ENCODE peak calls at places on chromosomes 3 and 15, in nine cellular contexts. G is NCI-H82, P is HS-5, L is EH, X is tibial artery, U is HFFc6, E is heart left ventricle, I is right cardiac atrium, Y is psoas muscle. W is an unnamed sample.

GRCh38 chr3:81554348-81554747 is 207.1 kb downstream of the GBE1 start:
- DNase-seq in G (no peak), U (peak), L (peak), E (no peak), I (no peak), P (no peak), Y (no peak), X (no peak), W (no peak)

GRCh38 chr3:39292961-39293360 is 13.1 kb upstream of the CX3CR1 start:
- DNase-seq in P (no peak), Y (no peak), G (no peak), U (no peak), I (no peak), X (no peak), L (no peak), E (no peak), W (no peak)

GRCh38 chr3:14222900-14223594 is 44.4 kb downstream of the LSM3 start:
- DNase-seq in U (peak), E (no peak), P (no peak), G (no peak), Y (no peak), I (no peak), L (peak), X (no peak), W (no peak)

GRCh38 chr3:9342696-9343095 is 20.2 kb upstream of the THUMPD3 start:
- DNase-seq in E (no peak), U (no peak), I (no peak), X (no peak), L (no peak), G (no peak), P (no peak), Y (no peak), W (no peak)

GRCh38 chr3:127037971-127038446 is 55.1 kb downstream of the PLXNA1 start:
- DNase-seq in I (peak), U (no peak), Y (peak), L (no peak), G (no peak), X (no peak), E (no peak), P (no peak), W (no peak)

GRCh38 chr15:83732770-83733169 is 78.8 kb downstream of the ADAMTSL3 start:
- DNase-seq in X (no peak), L (no peak), E (no peak), I (no peak), Y (no peak), G (no peak), P (no peak), U (no peak), W (no peak)

GRCh38 chr3:140610544-140610943 is 67.3 kb upstream of the TRIM42 start:
- DNase-seq in Y (no peak), G (no peak), E (no peak), I (no peak), U (no peak), P (no peak), X (no peak), L (no peak), W (no peak)

GRCh38 chr3:132854856-132855535 is 132.8 kb upstream of the NPHP3 start:
- DNase-seq in P (no peak), E (no peak), L (no peak), U (no peak), I (no peak), Y (no peak), G (no peak), X (no peak), W (no peak)

GRCh38 chr3:100781311-100781710 is 72.0 kb downstream of the TFG start:
- DNase-seq in I (no peak), P (peak), U (peak), L (peak), X (no peak), G (no peak), E (no peak), Y (no peak), W (no peak)

GRCh38 chr15:74402873-74403589 is 30.7 kb downstream of the SEMA7A start:
- DNase-seq in Y (no peak), G (no peak), X (no peak), P (no peak), U (no peak), I (peak), L (no peak), E (no peak), W (no peak)

GRCh38 chr15:64111679-64112050 is 15.9 kb downstream of the SNX1 start:
- DNase-seq in E (no peak), G (no peak), I (no peak), P (no peak), L (no peak), Y (no peak), U (no peak), X (no peak), W (no peak)

GRCh38 chr3:61663728-61664492 is 102.5 kb downstream of the PTPRG start:
- DNase-seq in E (no peak), Y (no peak), U (peak), L (peak), X (no peak), I (no peak), P (peak), G (peak), W (no peak)

GRCh38 chr3:46566040-46566631 is at the start of gene LRRC2:
- DNase-seq in X (no peak), I (peak), U (peak), E (peak), Y (peak), G (peak), L (peak), P (peak), W (no peak)

GRCh38 chr15:71153823-71154524 is 38.7 kb downstream of the THSD4 start:
- DNase-seq in I (peak), Y (no peak), E (peak), L (no peak), X (no peak), G (peak), U (no peak), P (no peak), W (no peak)

GRCh38 chr3:66797916-66798560 is 200.1 kb upstream of the KBTBD8 start:
- DNase-seq in E (peak), U (no peak), L (peak), Y (peak), P (no peak), G (no peak), X (peak), I (peak), W (no peak)

GRCh38 chr3:93906245-93906644 is 67.5 kb downstream of the PROS1 start:
- DNase-seq in Y (no peak), G (no peak), L (no peak), E (peak), X (no peak), P (no peak), U (no peak), I (peak), W (no peak)

GRCh38 chr15:39580630-39581500 is at the start of gene THBS1:
- DNase-seq in P (peak), X (peak), G (peak), E (peak), L (peak), Y (peak), U (peak), I (peak), W (no peak)

GRCh38 chr3:178850452-178851166 is 221.0 kb downstream of the ZMAT3 start:
- DNase-seq in P (no peak), Y (no peak), E (no peak), G (no peak), X (no peak), U (no peak), L (peak), I (no peak), W (no peak)

GRCh38 chr15:82532383-82532990 is 7.8 kb downstream of the RPS17 start:
- DNase-seq in X (no peak), L (no peak), E (no peak), Y (no peak), G (no peak), U (no peak), I (peak), P (no peak), W (no peak)

GRCh38 chr15:73840771-73841170 is 32.6 kb upstream of the TBC1D21 start:
- DNase-seq in U (no peak), Y (no peak), P (no peak), X (no peak), E (no peak), L (no peak), I (no peak), G (no peak), W (no peak)

GRCh38 chr15:98131924-98132323 is 171.4 kb downstream of the ARRDC4 start:
- DNase-seq in I (no peak), X (no peak), G (no peak), P (no peak), U (no peak), L (peak), Y (no peak), E (no peak), W (no peak)

GRCh38 chr3:47024932-47025331 is 45.5 kb downstream of the NBEAL2 start:
- DNase-seq in I (no peak), U (peak), Y (no peak), L (peak), X (no peak), G (no peak), P (no peak), E (no peak), W (no peak)

W was measured in D721Med.